ENCODE peak calls at places on chromosomes 1 and 21, in six cellular contexts. G, E, N, V, K and U are unnamed samples.

GRCh38 chr21:45543710-45544448 is 1.6 kb upstream of the SLC19A1 start:
- DNase-seq in N (no peak), E (no peak), K (no peak), V (no peak), G (no peak), U (no peak)

GRCh38 chr1:8836228-8836627 is 18.8 kb upstream of the RERE start:
- DNase-seq in N (no peak), E (no peak), G (no peak), V (no peak), K (no peak), U (no peak)

GRCh38 chr21:29287383-29287782 is 11.3 kb upstream of the BACH1 start:
- DNase-seq in K (no peak), V (no peak), E (no peak), N (no peak), G (no peak), U (no peak)

GRCh38 chr1:40267767-40268187 is 9.7 kb downstream of the ZMPSTE24 start:
- DNase-seq in G (no peak), N (no peak), K (no peak), E (peak; percentile 87), V (no peak), U (no peak)

GRCh38 chr1:31216016-31216415 is 23.7 kb downstream of the NKAIN1 start:
- DNase-seq in E (no peak), V (no peak), G (no peak), N (peak; percentile 76), K (peak; percentile 89), U (peak; percentile 78)

GRCh38 chr1:237179511-237179910 is 137.5 kb downstream of the RYR2 start:
- DNase-seq in V (no peak), K (no peak), E (no peak), N (no peak), G (no peak), U (no peak)

GRCh38 chr1:41642922-41643321 is 158.4 kb upstream of the EDN2 start:
- DNase-seq in G (no peak), K (no peak), N (no peak), V (no peak), E (no peak), U (no peak)

GRCh38 chr1:161499099-161500078 is 5.9 kb upstream of the FCGR2A start:
- DNase-seq in K (no peak), G (no peak), N (no peak), V (no peak), E (no peak), U (no peak)

GRCh38 chr21:43209575-43210453 is 41.0 kb downstream of the CRYAA start:
- DNase-seq in K (no peak), G (no peak), N (no peak), E (no peak), V (no peak), U (peak; percentile 36)

GRCh38 chr1:17776426-17776825 is 21.3 kb downstream of the ACTL8 start:
- DNase-seq in N (peak; percentile 75), V (no peak), G (no peak), K (no peak), E (no peak), U (no peak)

GRCh38 chr1:193406901-193407300 is 220.5 kb upstream of the B3GALT2 start:
- DNase-seq in V (no peak), K (peak; percentile 63), E (no peak), N (peak; percentile 50), G (peak; percentile 32), U (no peak)

GRCh38 chr1:19909971-19910370 is 13.4 kb downstream of the PLA2G2E start:
- DNase-seq in N (no peak), G (no peak), E (no peak), K (no peak), V (no peak), U (no peak)

GRCh38 chr1:233518344-233518743 is 95.6 kb upstream of the KCNK1 start:
- DNase-seq in N (peak; percentile 55), V (peak; percentile 46), E (no peak), K (peak; percentile 23), G (peak; percentile 46), U (no peak)